ENCODE peak calls at places on chromosomes 12 and 14, in six cellular contexts. A is IMR-90; T is ovary; I is small intestine; F is prostate gland; Q is naive thymus-derived CD4-positive, alpha-beta T cell. B is an unnamed sample.

GRCh38 chr14:70303528-70304293 is 55.8 kb downstream of the COX16 start:
- DNase-seq in A (no peak), T (no peak), I (no peak), F (no peak), Q (no peak), B (no peak)

GRCh38 chr12:24630446-24630845 is 318.5 kb downstream of the BCAT1 start:
- DNase-seq in A (no peak), T (no peak), I (no peak), F (no peak), Q (no peak), B (no peak)

GRCh38 chr12:91577586-91578539 is 395.2 kb upstream of the DCN start:
- DNase-seq in A (peak; percentile 35), T (no peak), I (peak; percentile 46), F (no peak), Q (peak; percentile 30), B (no peak)

GRCh38 chr12:46404225-46404631 is 31.7 kb upstream of the SLC38A2 start:
- DNase-seq in A (peak; percentile 61), T (no peak), I (no peak), F (no peak), Q (no peak), B (no peak)

GRCh38 chr14:22036541-22036940 is 362.9 kb upstream of the OR4E1 start:
- DNase-seq in A (no peak), T (no peak), I (no peak), F (no peak), Q (no peak), B (no peak)

GRCh38 chr12:117009759-117010158 is 89.5 kb downstream of the TESC start:
- DNase-seq in A (no peak), T (no peak), I (no peak), F (no peak), Q (no peak), B (no peak)

GRCh38 chr14:69558774-69559173 is 15.9 kb downstream of the CCDC177 start:
- DNase-seq in A (no peak), T (no peak), I (no peak), F (no peak), Q (no peak), B (no peak)

GRCh38 chr12:51971679-51972423 is 20.4 kb downstream of the ACVR1B start:
- DNase-seq in A (no peak), T (no peak), I (no peak), F (no peak), Q (no peak), B (no peak)

GRCh38 chr12:60920841-60921495 is 1325.1 kb downstream of the SLC16A7 start:
- DNase-seq in A (peak; percentile 1), T (no peak), I (no peak), F (no peak), Q (no peak), B (no peak)

GRCh38 chr12:45192041-45192695 is 23.7 kb upstream of the ANO6 start:
- DNase-seq in A (peak; percentile 73), T (no peak), I (peak; percentile 68), F (no peak), Q (no peak), B (no peak)

GRCh38 chr12:29769162-29769820 is 14.5 kb downstream of the TMTC1 start:
- DNase-seq in A (peak; percentile 94), T (no peak), I (no peak), F (no peak), Q (no peak), B (no peak)

GRCh38 chr14:54322241-54322640 is 74.6 kb upstream of the CDKN3 start:
- DNase-seq in A (no peak), T (no peak), I (no peak), F (no peak), Q (no peak), B (no peak)

GRCh38 chr14:93006484-93007128 is 83.7 kb downstream of the CHGA start:
- DNase-seq in A (no peak), T (no peak), I (no peak), F (peak; percentile 40), Q (no peak), B (no peak)

GRCh38 chr12:126389215-126389841 is 1324.1 kb downstream of the AACS start:
- DNase-seq in A (no peak), T (no peak), I (no peak), F (no peak), Q (no peak), B (no peak)

GRCh38 chr14:100012928-100013327 is 52.3 kb upstream of the EVL start:
- DNase-seq in A (no peak), T (no peak), I (no peak), F (no peak), Q (no peak), B (no peak)

GRCh38 chr14:21894003-21894897 is 220.6 kb upstream of the OR4E1 start:
- DNase-seq in A (no peak), T (no peak), I (peak; percentile 8), F (no peak), Q (peak; percentile 49), B (peak; percentile 15)

GRCh38 chr14:68937790-68938514 is 41.1 kb downstream of the ACTN1 start:
- DNase-seq in A (no peak), T (no peak), I (peak; percentile 66), F (peak; percentile 95), Q (peak; percentile 37), B (no peak)

GRCh38 chr12:62438098-62438692 is 28.4 kb upstream of the MON2 start:
- DNase-seq in A (peak; percentile 53), T (no peak), I (peak; percentile 59), F (peak; percentile 54), Q (peak; percentile 63), B (peak; percentile 27)

GRCh38 chr12:42213023-42213422 is 25.0 kb downstream of the YAF2 start:
- DNase-seq in A (peak; percentile 59), T (no peak), I (peak; percentile 66), F (no peak), Q (no peak), B (no peak)

GRCh38 chr12:12263909-12264308 is 2.9 kb downstream of the LRP6 start:
- DNase-seq in A (no peak), T (no peak), I (no peak), F (no peak), Q (no peak), B (no peak)

GRCh38 chr14:59829469-59829868 is 41.1 kb downstream of the RTN1 start:
- DNase-seq in A (no peak), T (no peak), I (no peak), F (no peak), Q (no peak), B (no peak)

GRCh38 chr12:122215789-122216188 is 10.1 kb downstream of the DIABLO start:
- DNase-seq in A (peak; percentile 59), T (no peak), I (no peak), F (no peak), Q (no peak), B (no peak)

GRCh38 chr12:51188359-51189051 is 15.6 kb upstream of the TFCP2 start:
- DNase-seq in A (no peak), T (no peak), I (no peak), F (no peak), Q (no peak), B (no peak)

GRCh38 chr14:85574849-85575616 is 45.1 kb downstream of the FLRT2 start:
- DNase-seq in A (no peak), T (no peak), I (no peak), F (no peak), Q (no peak), B (no peak)

GRCh38 chr14:77574446-77575125 is 41.9 kb downstream of the SPTLC2 start:
- DNase-seq in A (peak; percentile 76), T (no peak), I (no peak), F (no peak), Q (no peak), B (no peak)

DNA sequence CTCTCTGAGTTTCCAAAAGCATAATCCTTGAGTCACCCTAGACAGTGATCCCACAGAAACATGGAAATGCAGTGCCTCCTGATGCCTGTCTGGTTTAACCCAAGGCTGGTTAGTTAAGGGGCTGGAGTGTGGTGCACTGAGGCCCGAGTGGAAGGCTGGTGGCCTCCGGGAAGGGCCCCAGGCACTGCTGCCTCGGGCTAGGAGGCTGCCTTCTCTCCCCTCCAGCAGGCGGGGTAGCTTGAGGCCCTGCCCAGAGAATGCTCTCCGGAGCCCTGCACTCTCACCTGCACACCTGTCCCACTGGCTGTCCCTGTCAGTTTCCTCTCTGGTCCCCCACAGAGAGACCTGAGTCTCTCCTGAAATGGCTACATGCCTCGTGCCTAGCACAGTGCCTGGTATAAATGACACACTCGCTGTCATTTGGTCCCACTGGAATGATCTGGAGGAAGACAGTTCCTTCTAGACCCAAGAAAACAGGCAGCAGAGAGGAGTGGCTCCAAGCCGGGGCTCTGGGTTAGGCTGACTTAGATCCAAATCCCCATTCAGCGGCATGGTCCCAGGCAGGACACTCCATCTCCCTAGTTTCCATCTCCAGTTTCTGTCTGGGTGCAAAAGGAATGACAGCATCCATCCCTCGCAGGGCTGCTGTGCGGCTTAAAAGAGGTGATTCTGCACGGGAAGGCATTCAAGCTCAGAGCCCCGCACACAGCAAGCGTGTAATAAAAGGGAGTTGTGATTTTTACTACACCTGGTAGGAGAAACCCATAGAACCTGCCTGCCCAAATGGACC is 54.0 kb downstream of the RBM19 start:
- DNase-seq in A (no peak), T (no peak), I (no peak), F (no peak), Q (no peak), B (no peak)
- H3K36me3 ChIP-seq in A (peaks cover 17% of the 10 kb centered on the region), T (no peaks in the 10 kb centered on the region), I (no peaks in the 10 kb centered on the region), F (peaks cover 6% of the 10 kb centered on the region), Q (peaks cover 92% of the 10 kb centered on the region), B (peaks cover 4% of the 10 kb centered on the region)

GRCh38 chr12:68967036-68967435 is 34.1 kb upstream of the CPM start:
- DNase-seq in A (no peak), T (no peak), I (no peak), F (no peak), Q (no peak), B (no peak)
- H3K27ac ChIP-seq in A (no peak overlapping the region), T (no peak overlapping the region), I (no peak overlapping the region), F (no peak overlapping the region), Q (no peak overlapping the region), B (no peak overlapping the region)

GRCh38 chr12:113918306-113918705 is 47.8 kb downstream of the RBM19 start:
- DNase-seq in A (no peak), T (no peak), I (no peak), F (no peak), Q (no peak), B (no peak)
- H3K36me3 ChIP-seq in A (peaks cover 8% of the 10 kb centered on the region), T (no peaks in the 10 kb centered on the region), I (peaks cover 2% of the 10 kb centered on the region), F (peaks cover 3% of the 10 kb centered on the region), Q (peaks cover 90% of the 10 kb centered on the region), B (peaks cover 16% of the 10 kb centered on the region)

DNA sequence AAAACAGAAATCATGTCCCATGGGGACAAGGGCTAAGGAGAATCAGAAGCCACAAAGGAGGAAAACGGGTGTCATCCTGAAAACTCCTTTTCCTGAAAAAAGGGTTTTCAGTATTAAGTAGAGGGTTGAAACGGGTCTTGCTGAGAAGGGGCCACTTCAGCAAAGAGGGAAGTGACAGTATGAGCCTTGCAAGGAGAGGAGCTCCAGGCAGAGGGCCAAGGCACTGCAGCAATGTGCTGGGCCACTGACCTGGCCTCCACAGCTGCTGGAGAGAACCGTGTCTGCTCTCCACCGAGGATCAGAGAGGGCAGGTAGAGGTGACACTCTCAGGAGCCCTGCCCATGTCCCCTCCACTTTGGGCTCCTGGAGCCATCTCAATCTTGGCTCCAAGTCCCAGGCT is 103.3 kb downstream of the NCOR2 start:
- DNase-seq in A (peak; percentile 23), T (no peak), I (no peak), F (no peak), Q (no peak), B (no peak)
- H3K27ac ChIP-seq in A (no peak overlapping the region), T (no peak overlapping the region), I (no peak overlapping the region), F (no peak overlapping the region), Q (no peak overlapping the region), B (no peak overlapping the region)

DNA sequence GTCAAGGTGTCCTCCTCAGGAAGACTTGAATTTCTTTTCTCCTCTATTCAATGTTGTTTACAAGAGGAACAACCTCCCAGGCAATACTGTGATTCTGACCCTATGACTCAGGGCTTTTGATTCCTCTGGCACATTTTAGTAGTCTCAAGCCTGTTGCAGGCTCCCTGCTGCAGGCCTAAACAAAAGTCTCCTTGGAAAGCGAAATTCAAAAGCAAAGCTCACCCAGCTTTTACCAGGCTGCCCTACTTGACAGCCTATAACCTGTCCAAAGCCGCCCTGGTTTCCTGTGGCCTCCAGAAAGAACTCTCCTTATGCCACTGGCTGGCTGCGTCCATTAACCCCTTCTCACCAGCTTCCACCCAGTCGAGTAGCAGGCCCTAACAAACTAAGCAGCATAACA is 11.6 kb downstream of the FGD6 start:
- DNase-seq in A (peak; percentile 90), T (peak; percentile 28), I (no peak), F (peak; percentile 16), Q (no peak), B (no peak)
- H3K36me3 ChIP-seq in A (no peaks in the 10 kb centered on the region), T (no peaks in the 10 kb centered on the region), I (no peaks in the 10 kb centered on the region), F (no peaks in the 10 kb centered on the region), Q (no peaks in the 10 kb centered on the region), B (no peaks in the 10 kb centered on the region)

B was measured in CD8-positive, alpha-beta memory T cell.